ENCODE peak calls at places on chromosome 14, in four cellular contexts. One of them, this sample, is unnamed.

GRCh38 chr14:99727096-99727870 is 43.2 kb downstream of the CYP46A1 start:
- DNase-seq in GM12878: no peak
- DNase-seq in K562: no peak
- DNase-seq in HepG2: no peak
- DNase-seq in this sample: no peak

GRCh38 chr14:60561845-60562746 is 53.1 kb downstream of the SIX6 start:
- DNase-seq in GM12878: peak
- DNase-seq in K562: peak
- DNase-seq in HepG2: peak
- DNase-seq in this sample: peak

GRCh38 chr14:89493406-89493805 is 76.4 kb upstream of the FOXN3 start:
- DNase-seq in HepG2: peak
- DNase-seq in GM12878: no peak
- DNase-seq in K562: no peak
- DNase-seq in this sample: no peak

GRCh38 chr14:50062438-50063039 is 53.8 kb downstream of the VCPKMT start:
- DNase-seq in K562: peak
- DNase-seq in HepG2: peak
- DNase-seq in GM12878: peak
- DNase-seq in this sample: no peak

GRCh38 chr14:26597136-26598080 is at the start of gene NOVA1:
- DNase-seq in K562: no peak
- DNase-seq in GM12878: no peak
- DNase-seq in HepG2: no peak
- DNase-seq in this sample: peak

GRCh38 chr14:43039881-43040280 is 1433.2 kb downstream of the LRFN5 start:
- DNase-seq in K562: no peak
- DNase-seq in GM12878: no peak
- DNase-seq in HepG2: no peak
- DNase-seq in this sample: no peak

GRCh38 chr14:95692109-95692508 is 5.9 kb downstream of the TCL1B start:
- DNase-seq in HepG2: no peak
- DNase-seq in GM12878: no peak
- DNase-seq in K562: no peak
- DNase-seq in this sample: no peak

GRCh38 chr14:101397206-101397605 is 164.1 kb upstream of the DIO3 start:
- DNase-seq in GM12878: no peak
- DNase-seq in HepG2: no peak
- DNase-seq in K562: no peak
- DNase-seq in this sample: no peak

GRCh38 chr14:31205681-31206535 is 1.7 kb downstream of the HECTD1 start:
- DNase-seq in HepG2: peak
- DNase-seq in K562: peak
- DNase-seq in GM12878: no peak
- DNase-seq in this sample: no peak

GRCh38 chr14:85334316-85334715 is 195.6 kb upstream of the FLRT2 start:
- DNase-seq in HepG2: no peak
- DNase-seq in GM12878: no peak
- DNase-seq in K562: no peak
- DNase-seq in this sample: no peak

GRCh38 chr14:22262881-22263280 is 326.1 kb downstream of the DAD1 start:
- DNase-seq in K562: no peak
- DNase-seq in GM12878: no peak
- DNase-seq in HepG2: no peak
- DNase-seq in this sample: no peak

GRCh38 chr14:73263606-73264005 is 26.3 kb downstream of the PAPLN start:
- DNase-seq in K562: no peak
- DNase-seq in HepG2: no peak
- DNase-seq in GM12878: no peak
- DNase-seq in this sample: no peak

GRCh38 chr14:89303452-89304435 is 113.3 kb downstream of the FOXN3 start:
- DNase-seq in K562: no peak
- DNase-seq in GM12878: peak
- DNase-seq in HepG2: peak
- DNase-seq in this sample: no peak

GRCh38 chr14:32675433-32675832 is 263.2 kb upstream of the NPAS3 start:
- DNase-seq in GM12878: no peak
- DNase-seq in HepG2: no peak
- DNase-seq in K562: no peak
- DNase-seq in this sample: no peak

GRCh38 chr14:22980672-22981089 is 1.7 kb downstream of the AJUBA start:
- DNase-seq in K562: no peak
- DNase-seq in HepG2: peak
- DNase-seq in GM12878: no peak
- DNase-seq in this sample: peak

GRCh38 chr14:100749967-100750597 is 23.4 kb downstream of the DLK1 start:
- DNase-seq in K562: no peak
- DNase-seq in HepG2: peak
- DNase-seq in GM12878: no peak
- DNase-seq in this sample: no peak

GRCh38 chr14:39847191-39847590 is 415.0 kb upstream of the FBXO33 start:
- DNase-seq in GM12878: no peak
- DNase-seq in K562: no peak
- DNase-seq in HepG2: no peak
- DNase-seq in this sample: no peak

GRCh38 chr14:24236689-24237462 is 4.1 kb downstream of the GMPR2 start:
- DNase-seq in HepG2: no peak
- DNase-seq in GM12878: no peak
- DNase-seq in K562: no peak
- DNase-seq in this sample: no peak

GRCh38 chr14:32254952-32255679 is 52.0 kb upstream of the RNU6-8 start:
- DNase-seq in HepG2: peak
- DNase-seq in K562: peak
- DNase-seq in GM12878: no peak
- DNase-seq in this sample: peak

GRCh38 chr14:76762617-76763361 is 1.5 kb downstream of the VASH1 start:
- DNase-seq in GM12878: no peak
- DNase-seq in K562: peak
- DNase-seq in HepG2: no peak
- DNase-seq in this sample: no peak

GRCh38 chr14:73888460-73888725 is 1.7 kb downstream of the ZNF410 start:
- DNase-seq in HepG2: no peak
- DNase-seq in K562: no peak
- DNase-seq in GM12878: no peak
- DNase-seq in this sample: no peak

GRCh38 chr14:105163040-105163742 is 5.4 kb downstream of the JAG2 start:
- DNase-seq in HepG2: no peak
- DNase-seq in GM12878: no peak
- DNase-seq in K562: no peak
- DNase-seq in this sample: no peak

GRCh38 chr14:73105050-73105449 is 31.3 kb upstream of the PSEN1 start:
- DNase-seq in HepG2: no peak
- DNase-seq in GM12878: no peak
- DNase-seq in K562: no peak
- DNase-seq in this sample: no peak

GRCh38 chr14:55707365-55707804 is 127.4 kb downstream of the KTN1 start:
- DNase-seq in GM12878: no peak
- DNase-seq in HepG2: peak
- DNase-seq in K562: no peak
- DNase-seq in this sample: no peak

GRCh38 chr14:40601063-40601462 is 1005.6 kb upstream of the LRFN5 start:
- DNase-seq in GM12878: no peak
- DNase-seq in K562: no peak
- DNase-seq in HepG2: no peak
- DNase-seq in this sample: no peak

GRCh38 chr14:89137514-89138163 is 279.4 kb downstream of the FOXN3 start:
- DNase-seq in GM12878: no peak
- DNase-seq in K562: no peak
- DNase-seq in HepG2: peak
- DNase-seq in this sample: no peak

GRCh38 chr14:74882103-74882920 is 596 bp downstream of the DLST start:
- DNase-seq in K562: no peak
- DNase-seq in HepG2: no peak
- DNase-seq in GM12878: no peak
- DNase-seq in this sample: no peak

GRCh38 chr14:77804592-77804991 is 4.7 kb downstream of the ADCK1 start:
- DNase-seq in GM12878: no peak
- DNase-seq in HepG2: peak
- DNase-seq in K562: peak
- DNase-seq in this sample: peak

GRCh38 chr14:23512156-23512555 is 39.4 kb downstream of the ZFHX2 start:
- DNase-seq in HepG2: no peak
- DNase-seq in K562: no peak
- DNase-seq in GM12878: no peak
- DNase-seq in this sample: no peak

GRCh38 chr14:99183716-99184115 is 88.3 kb downstream of the BCL11B start:
- DNase-seq in GM12878: no peak
- DNase-seq in HepG2: no peak
- DNase-seq in K562: no peak
- DNase-seq in this sample: no peak

GRCh38 chr14:88218119-88218915 is 104.8 kb downstream of the KCNK10 start:
- DNase-seq in GM12878: no peak
- DNase-seq in HepG2: no peak
- DNase-seq in K562: no peak
- DNase-seq in this sample: no peak

GRCh38 chr14:61287196-61287595 is 6.1 kb upstream of the TMEM30B start:
- DNase-seq in K562: no peak
- DNase-seq in GM12878: no peak
- DNase-seq in HepG2: no peak
- DNase-seq in this sample: no peak

GRCh38 chr14:74656964-74657363 is 44.9 kb upstream of the LTBP2 start:
- DNase-seq in K562: no peak
- DNase-seq in HepG2: no peak
- DNase-seq in GM12878: peak
- DNase-seq in this sample: no peak

GRCh38 chr14:99462211-99462610 is 18.4 kb downstream of the SETD3 start:
- DNase-seq in HepG2: no peak
- DNase-seq in K562: no peak
- DNase-seq in GM12878: no peak
- DNase-seq in this sample: no peak

GRCh38 chr14:30893819-30894218 is 19.5 kb downstream of the COCH start:
- DNase-seq in K562: no peak
- DNase-seq in HepG2: no peak
- DNase-seq in GM12878: no peak
- DNase-seq in this sample: no peak

GRCh38 chr14:22536853-22537338 is 52.1 kb downstream of the DAD1 start:
- DNase-seq in HepG2: no peak
- DNase-seq in K562: peak
- DNase-seq in GM12878: peak
- DNase-seq in this sample: no peak

GRCh38 chr14:56289155-56289554 is 170.9 kb downstream of the PELI2 start:
- DNase-seq in GM12878: no peak
- DNase-seq in K562: no peak
- DNase-seq in HepG2: no peak
- DNase-seq in this sample: no peak

GRCh38 chr14:99562848-99563748 is 40.9 kb downstream of the CCDC85C start:
- DNase-seq in GM12878: no peak
- DNase-seq in K562: peak
- DNase-seq in HepG2: peak
- DNase-seq in this sample: peak

DNA sequence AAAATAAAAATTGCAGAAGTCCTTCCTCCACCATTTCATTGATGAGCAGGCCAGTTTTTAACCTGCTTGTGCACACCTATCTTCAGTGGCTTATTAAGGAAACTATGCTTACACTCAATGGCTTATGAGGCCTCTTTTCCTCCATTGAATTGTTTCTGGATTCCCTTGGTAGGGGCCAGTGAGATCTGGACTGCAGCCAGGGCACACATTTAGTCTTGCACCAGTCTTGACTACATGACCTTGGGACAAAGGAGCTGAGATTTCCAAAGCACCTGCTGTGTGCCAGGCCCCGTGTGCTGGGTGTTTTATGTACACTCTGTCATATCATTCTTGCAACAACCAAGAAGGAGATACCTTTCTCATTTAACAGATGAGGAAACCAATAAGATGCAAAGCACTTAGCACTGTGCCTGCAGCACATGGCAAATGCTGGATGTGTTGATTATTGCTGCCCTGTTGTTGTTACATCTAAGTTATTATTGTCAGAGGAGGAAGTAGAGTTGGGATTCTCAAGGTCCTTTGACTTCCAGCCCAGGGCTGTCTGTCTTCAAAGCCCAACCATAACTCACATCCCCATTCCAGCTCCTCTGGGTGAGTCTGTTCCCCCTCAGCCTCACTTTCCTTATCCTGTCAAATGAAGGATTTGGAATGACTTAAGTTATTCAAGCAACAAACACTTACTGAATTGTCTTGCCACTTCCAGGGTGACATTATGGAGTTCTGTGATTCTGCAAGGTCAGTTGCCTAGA is 31.6 kb upstream of the RIN3 start:
- DNase-seq in K562: no peak
- DNase-seq in HepG2: no peak
- DNase-seq in GM12878: no peak
- DNase-seq in this sample: no peak
- TF ChIP-seq CBFB in K562: no peak
- TF ChIP-seq CBFB in HepG2: no peak
- TF ChIP-seq CBFB in GM12878: no peak
- TF ChIP-seq CBFB in this sample: no peak

DNA sequence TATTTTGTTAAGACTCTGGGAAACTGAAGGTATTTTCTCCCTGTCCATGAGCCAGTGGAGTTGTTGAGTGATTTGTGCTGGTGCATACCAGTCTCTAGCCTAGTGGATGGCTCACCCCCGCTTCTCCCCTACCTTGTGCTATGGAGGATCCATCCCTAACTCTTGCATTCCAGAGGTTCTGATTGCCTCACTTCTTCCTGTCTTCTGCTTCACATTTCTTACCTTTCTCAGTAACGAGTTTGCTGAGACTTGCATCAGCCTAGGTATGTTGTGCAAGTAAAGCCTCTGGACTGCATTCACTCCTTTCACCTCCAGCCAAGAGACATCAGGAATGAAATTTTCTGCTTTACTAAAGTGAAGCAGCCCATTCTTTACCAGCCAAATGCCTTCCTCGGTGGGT is 391.5 kb downstream of the ZFP36L1 start:
- DNase-seq in GM12878: no peak
- DNase-seq in K562: no peak
- DNase-seq in HepG2: no peak
- DNase-seq in this sample: no peak
- TF ChIP-seq CBFB in GM12878: no peak
- TF ChIP-seq CBFB in K562: no peak
- TF ChIP-seq CBFB in HepG2: no peak
- TF ChIP-seq CBFB in this sample: no peak

GRCh38 chr14:69716483-69717187 is 50.3 kb upstream of the SRSF5 start:
- DNase-seq in K562: no peak
- DNase-seq in GM12878: no peak
- DNase-seq in HepG2: no peak
- DNase-seq in this sample: no peak
- TF ChIP-seq CBFB in K562: no peak
- TF ChIP-seq CBFB in GM12878: no peak
- TF ChIP-seq CBFB in HepG2: no peak
- TF ChIP-seq CBFB in this sample: no peak

DNA sequence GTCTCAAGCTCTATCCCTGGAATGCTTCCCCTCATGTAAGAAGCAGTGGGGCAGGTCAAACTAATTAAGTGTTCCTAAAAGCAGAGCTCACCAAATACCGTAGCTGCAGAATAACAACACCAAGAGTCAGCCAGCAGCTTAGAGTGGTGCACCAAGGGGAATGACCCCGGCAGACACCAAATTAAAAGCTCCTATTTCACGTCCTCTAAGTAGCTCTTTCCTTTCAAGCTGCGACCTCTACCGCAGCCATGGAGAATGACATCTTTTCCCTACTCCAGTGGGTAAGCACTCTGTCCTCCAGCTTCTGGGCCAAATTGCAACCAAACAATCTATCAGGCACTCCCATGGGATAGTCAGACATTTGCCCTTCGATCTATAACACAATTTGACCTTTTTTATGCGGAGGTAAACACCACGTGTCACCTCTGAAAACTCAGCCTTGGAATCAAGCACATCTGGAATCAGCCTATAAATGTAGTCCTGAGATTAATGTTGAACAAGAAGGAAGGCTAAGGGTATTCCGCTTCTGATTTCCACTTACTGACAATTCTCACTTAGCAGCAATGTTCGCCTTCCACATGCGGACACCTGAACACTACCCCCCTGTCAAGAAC is 67.6 kb upstream of the CDKN3 start:
- DNase-seq in GM12878: no peak
- DNase-seq in K562: peak
- DNase-seq in HepG2: peak
- DNase-seq in this sample: peak
- TF ChIP-seq CBFB in GM12878: no peak
- TF ChIP-seq CBFB in K562: no peak
- TF ChIP-seq CBFB in HepG2: no peak
- TF ChIP-seq CBFB in this sample: no peak